ENCODE peak calls at places on chromosomes 2 and 18, in nine cellular contexts. B, H, Y, N, X, F, A, C and J are unnamed samples.

GRCh38 chr2:105754011-105754410 is 9.3 kb downstream of the NCK2 start:
- DNase-seq in B (peak), H (no peak), Y (no peak), N (no peak), X (no peak), F (no peak), A (peak), C (no peak), J (no peak)

GRCh38 chr18:13319629-13320028 is 101.1 kb downstream of the LDLRAD4 start:
- DNase-seq in B (no peak), H (no peak), Y (no peak), N (no peak), X (no peak), F (no peak), A (no peak), C (no peak), J (no peak)

GRCh38 chr2:218474527-218474926 is 55.6 kb downstream of the VIL1 start:
- DNase-seq in B (no peak), H (no peak), Y (no peak), N (no peak), X (no peak), F (no peak), A (no peak), C (no peak), J (no peak)

GRCh38 chr18:26121476-26121875 is 12.2 kb upstream of the PSMA8 start:
- DNase-seq in B (no peak), H (no peak), Y (no peak), N (no peak), X (no peak), F (no peak), A (no peak), C (no peak), J (no peak)

GRCh38 chr2:186848873-186849578 is at the start of gene ZSWIM2:
- DNase-seq in B (peak), H (peak), Y (peak), N (no peak), X (peak), F (peak), A (no peak), C (peak), J (no peak)

GRCh38 chr2:120402508-120402907 is 56.6 kb downstream of the INHBB start:
- DNase-seq in B (no peak), H (no peak), Y (no peak), N (no peak), X (no peak), F (no peak), A (no peak), C (no peak), J (no peak)

GRCh38 chr2:108199726-108200125 is 40.0 kb upstream of the SULT1C3 start:
- DNase-seq in B (no peak), H (no peak), Y (peak), N (no peak), X (no peak), F (no peak), A (no peak), C (no peak), J (no peak)

GRCh38 chr2:70477473-70477872 is 76.2 kb downstream of the TGFA start:
- DNase-seq in B (no peak), H (no peak), Y (no peak), N (no peak), X (no peak), F (peak), A (no peak), C (no peak), J (no peak)

GRCh38 chr2:225122582-225123486 is 80.6 kb upstream of the DOCK10 start:
- DNase-seq in B (peak), H (no peak), Y (peak), N (no peak), X (no peak), F (peak), A (peak), C (peak), J (no peak)

GRCh38 chr2:218884519-218884918 is 3.9 kb downstream of the WNT10A start:
- DNase-seq in B (no peak), H (no peak), Y (no peak), N (no peak), X (no peak), F (no peak), A (no peak), C (no peak), J (no peak)

GRCh38 chr2:184599054-184599874 is 935 bp downstream of the ZNF804A start:
- DNase-seq in B (no peak), H (no peak), Y (peak), N (no peak), X (no peak), F (peak), A (no peak), C (no peak), J (no peak)

GRCh38 chr2:143901185-143901842 is 618.6 kb downstream of the ZEB2 start:
- DNase-seq in B (peak), H (no peak), Y (peak), N (no peak), X (no peak), F (no peak), A (no peak), C (peak), J (no peak)

GRCh38 chr18:26536032-26536431 is 12.3 kb downstream of the KCTD1 start:
- DNase-seq in B (no peak), H (no peak), Y (peak), N (no peak), X (no peak), F (no peak), A (no peak), C (no peak), J (no peak)

GRCh38 chr2:172285010-172285621 is 142.3 kb upstream of the ITGA6 start:
- DNase-seq in B (no peak), H (peak), Y (peak), N (no peak), X (no peak), F (no peak), A (no peak), C (no peak), J (peak)

GRCh38 chr18:48467231-48467630 is 58.0 kb upstream of the ZBTB7C start:
- DNase-seq in B (no peak), H (no peak), Y (no peak), N (no peak), X (no peak), F (no peak), A (no peak), C (no peak), J (no peak)

GRCh38 chr18:57142361-57142760 is 4.5 kb upstream of the BOD1L2 start:
- DNase-seq in B (no peak), H (no peak), Y (no peak), N (no peak), X (no peak), F (no peak), A (no peak), C (no peak), J (no peak)

GRCh38 chr2:217928324-217929293 is 74.2 kb downstream of the TNS1 start:
- DNase-seq in B (no peak), H (peak), Y (no peak), N (no peak), X (no peak), F (peak), A (no peak), C (no peak), J (no peak)

GRCh38 chr2:238585836-238586821 is 159.4 kb downstream of the ASB1 start:
- DNase-seq in B (no peak), H (no peak), Y (no peak), N (no peak), X (no peak), F (no peak), A (no peak), C (no peak), J (peak)

GRCh38 chr2:229802785-229803184 is 88.4 kb upstream of the DNER start:
- DNase-seq in B (no peak), H (no peak), Y (no peak), N (no peak), X (no peak), F (no peak), A (no peak), C (no peak), J (no peak)

GRCh38 chr2:168343586-168343985 is 96.2 kb upstream of the STK39 start:
- DNase-seq in B (no peak), H (no peak), Y (peak), N (no peak), X (no peak), F (no peak), A (no peak), C (no peak), J (no peak)

GRCh38 chr2:169365093-169365483 is 2.8 kb upstream of the LRP2 start:
- DNase-seq in B (peak), H (no peak), Y (no peak), N (peak), X (no peak), F (no peak), A (no peak), C (no peak), J (no peak)

GRCh38 chr2:107801498-107801897 is 25.2 kb upstream of the RGPD4 start:
- DNase-seq in B (no peak), H (no peak), Y (no peak), N (no peak), X (no peak), F (peak), A (no peak), C (no peak), J (peak)

GRCh38 chr18:36265035-36265434 is 32.5 kb upstream of the FHOD3 start:
- DNase-seq in B (no peak), H (no peak), Y (no peak), N (no peak), X (no peak), F (no peak), A (no peak), C (no peak), J (no peak)

GRCh38 chr2:123953848-123954247 is 71.2 kb upstream of the CNTNAP5 start:
- DNase-seq in B (no peak), H (no peak), Y (peak), N (no peak), X (no peak), F (no peak), A (no peak), C (peak), J (no peak)

GRCh38 chr2:125658583-125658982 is 997.4 kb upstream of the GYPC start:
- DNase-seq in B (no peak), H (no peak), Y (no peak), N (no peak), X (no peak), F (no peak), A (no peak), C (no peak), J (no peak)

GRCh38 chr18:77133920-77134496 is 1.4 kb upstream of the MBP start:
- DNase-seq in B (peak), H (peak), Y (no peak), N (peak), X (no peak), F (peak), A (no peak), C (no peak), J (no peak)

GRCh38 chr2:147829106-147829505 is 15.7 kb upstream of the ACVR2A start:
- DNase-seq in B (no peak), H (no peak), Y (peak), N (no peak), X (no peak), F (no peak), A (no peak), C (peak), J (no peak)

GRCh38 chr2:2291500-2292260 is 39.4 kb downstream of the MYT1L start:
- DNase-seq in B (no peak), H (peak), Y (no peak), N (no peak), X (no peak), F (peak), A (no peak), C (no peak), J (peak)

GRCh38 chr2:8600456-8600855 is 81.4 kb upstream of the ID2 start:
- DNase-seq in B (no peak), H (no peak), Y (no peak), N (no peak), X (no peak), F (no peak), A (no peak), C (no peak), J (no peak)

GRCh38 chr2:64852771-64853241 is 136.4 kb upstream of the SLC1A4 start:
- DNase-seq in B (no peak), H (no peak), Y (no peak), N (peak), X (no peak), F (no peak), A (no peak), C (no peak), J (no peak)

GRCh38 chr2:70801607-70802263 is 11.3 kb upstream of the FIGLA start:
- DNase-seq in B (no peak), H (no peak), Y (no peak), N (no peak), X (no peak), F (no peak), A (no peak), C (no peak), J (no peak)

GRCh38 chr18:49459404-49460171 is 857 bp downstream of the DYM start:
- DNase-seq in B (peak), H (no peak), Y (peak), N (no peak), X (no peak), F (no peak), A (peak), C (no peak), J (no peak)

GRCh38 chr2:241870611-241871537 is 1.3 kb downstream of the RTP5 start:
- DNase-seq in B (no peak), H (no peak), Y (no peak), N (no peak), X (no peak), F (no peak), A (peak), C (no peak), J (no peak)

GRCh38 chr2:174259981-174260380 is 11.6 kb upstream of the OLA1 start:
- DNase-seq in B (no peak), H (no peak), Y (peak), N (peak), X (no peak), F (no peak), A (no peak), C (peak), J (no peak)

GRCh38 chr18:8609711-8610441 is 639 bp downstream of the RAB12 start:
- DNase-seq in B (peak), H (peak), Y (peak), N (no peak), X (no peak), F (peak), A (no peak), C (no peak), J (peak)

GRCh38 chr2:69933839-69934613 is 19.1 kb downstream of the MXD1 start:
- DNase-seq in B (peak), H (no peak), Y (peak), N (peak), X (no peak), F (no peak), A (no peak), C (peak), J (no peak)

GRCh38 chr2:16260041-16260440 is 319.7 kb downstream of the MYCN start:
- DNase-seq in B (no peak), H (no peak), Y (no peak), N (no peak), X (no peak), F (no peak), A (no peak), C (no peak), J (no peak)

GRCh38 chr18:1296237-1296636 is 391.6 kb downstream of the ADCYAP1 start:
- DNase-seq in B (no peak), H (no peak), Y (no peak), N (no peak), X (no peak), F (no peak), A (no peak), C (no peak), J (no peak)